ENCODE peak calls at places on chromosome 12, in ten cellular contexts. A, B, D, P, O, J, Q, N, K and Z are unnamed samples. For H3K4me1, the result is how much of the 10 kb centered on the place peaks cover.

GRCh38 chr12:108691995-108692808 is 39.1 kb downstream of the CORO1C start:
- DNase-seq in A (peak), B (no peak), D (no peak), P (no peak), O (no peak), J (no peak), Q (peak), N (no peak), K (no peak), Z (peak)

GRCh38 chr12:121712462-121713256 is at the start of gene TMEM120B:
- DNase-seq in A (peak), B (peak), D (peak), P (no peak), O (peak), J (peak), Q (peak), N (peak), K (peak), Z (peak)

GRCh38 chr12:75656650-75657049 is 145.2 kb upstream of the KRR1 start:
- DNase-seq in A (no peak), B (no peak), D (no peak), P (no peak), O (no peak), J (no peak), Q (no peak), N (no peak), K (no peak), Z (no peak)

GRCh38 chr12:20624718-20625117 is 70.4 kb upstream of the SLCO1C1 start:
- DNase-seq in A (no peak), B (no peak), D (no peak), P (no peak), O (no peak), J (no peak), Q (no peak), N (no peak), K (peak), Z (no peak)

GRCh38 chr12:45655186-45655585 is 74.3 kb upstream of the ARID2 start:
- DNase-seq in A (peak), B (no peak), D (no peak), P (no peak), O (peak), J (no peak), Q (no peak), N (no peak), K (peak), Z (no peak)

GRCh38 chr12:15842106-15842505 is 40.1 kb upstream of the STRAP start:
- DNase-seq in A (no peak), B (no peak), D (no peak), P (no peak), O (no peak), J (no peak), Q (no peak), N (no peak), K (no peak), Z (no peak)

GRCh38 chr12:85835810-85836715 is at the start of gene RASSF9:
- DNase-seq in A (no peak), B (peak), D (peak), P (no peak), O (no peak), J (peak), Q (peak), N (peak), K (no peak), Z (peak)

GRCh38 chr12:6323340-6323994 is 13.0 kb downstream of the PLEKHG6 start:
- DNase-seq in A (no peak), B (no peak), D (no peak), P (no peak), O (peak), J (no peak), Q (peak), N (no peak), K (peak), Z (peak)

GRCh38 chr12:11711675-11712327 is 62.3 kb downstream of the ETV6 start:
- DNase-seq in A (no peak), B (no peak), D (no peak), P (no peak), O (no peak), J (no peak), Q (no peak), N (no peak), K (no peak), Z (no peak)

GRCh38 chr12:80625901-80626300 is 81.5 kb upstream of the MYF6 start:
- DNase-seq in A (no peak), B (no peak), D (no peak), P (no peak), O (no peak), J (no peak), Q (no peak), N (no peak), K (no peak), Z (no peak)

GRCh38 chr12:27631365-27631764 is 64.9 kb upstream of the REP15 start:
- DNase-seq in A (no peak), B (no peak), D (no peak), P (no peak), O (no peak), J (no peak), Q (no peak), N (no peak), K (no peak), Z (no peak)

GRCh38 chr12:79138872-79139271 is 274.3 kb downstream of the SYT1 start:
- DNase-seq in A (no peak), B (no peak), D (no peak), P (no peak), O (no peak), J (no peak), Q (no peak), N (no peak), K (no peak), Z (no peak)

GRCh38 chr12:71640316-71640715 is 23.3 kb downstream of the ZFC3H1 start:
- DNase-seq in A (no peak), B (no peak), D (no peak), P (no peak), O (no peak), J (no peak), Q (no peak), N (peak), K (no peak), Z (no peak)

GRCh38 chr12:68837215-68837614 is 29.2 kb downstream of the MDM2 start:
- DNase-seq in A (no peak), B (no peak), D (no peak), P (no peak), O (no peak), J (no peak), Q (no peak), N (no peak), K (no peak), Z (no peak)

GRCh38 chr12:46472893-46473633 is 100.5 kb upstream of the SLC38A2 start:
- DNase-seq in A (no peak), B (no peak), D (no peak), P (no peak), O (no peak), J (no peak), Q (no peak), N (no peak), K (peak), Z (no peak)

GRCh38 chr12:100675432-100675831 is 101.9 kb downstream of the GAS2L3 start:
- DNase-seq in A (no peak), B (no peak), D (peak), P (no peak), O (no peak), J (no peak), Q (no peak), N (no peak), K (peak), Z (peak)

GRCh38 chr12:22101749-22102243 is 55.8 kb downstream of the CMAS start:
- DNase-seq in A (no peak), B (no peak), D (peak), P (no peak), O (no peak), J (peak), Q (peak), N (no peak), K (no peak), Z (peak)

GRCh38 chr12:12467701-12468218 is 94.9 kb downstream of the DUSP16 start:
- DNase-seq in A (peak), B (no peak), D (no peak), P (no peak), O (no peak), J (no peak), Q (peak), N (peak), K (no peak), Z (no peak)

GRCh38 chr12:104121001-104121400 is 17.0 kb downstream of the NFYB start:
- DNase-seq in A (no peak), B (no peak), D (no peak), P (no peak), O (no peak), J (no peak), Q (no peak), N (no peak), K (no peak), Z (no peak)

GRCh38 chr12:46446645-46447044 is 74.1 kb upstream of the SLC38A2 start:
- DNase-seq in A (no peak), B (no peak), D (no peak), P (no peak), O (no peak), J (no peak), Q (no peak), N (no peak), K (no peak), Z (no peak)

GRCh38 chr12:90173499-90174197 is 465.0 kb upstream of the ATP2B1 start:
- DNase-seq in A (no peak), B (no peak), D (no peak), P (no peak), O (no peak), J (no peak), Q (no peak), N (no peak), K (no peak), Z (no peak)

GRCh38 chr12:102119674-102120563 is at the start of the genes NUP37 and PARPBP:
- DNase-seq in A (peak), B (peak), D (peak), P (peak), O (peak), J (peak), Q (peak), N (peak), K (peak), Z (peak)

GRCh38 chr12:98592825-98593322 is 612 bp upstream of the SLC25A3 start:
- DNase-seq in A (no peak), B (no peak), D (no peak), P (no peak), O (no peak), J (no peak), Q (no peak), N (no peak), K (peak), Z (no peak)

GRCh38 chr12:3328571-3328970 is 162.4 kb upstream of the PRMT8 start:
- DNase-seq in A (no peak), B (no peak), D (no peak), P (no peak), O (no peak), J (no peak), Q (no peak), N (no peak), K (no peak), Z (no peak)

GRCh38 chr12:131060011-131060703 is 106.5 kb downstream of the ADGRD1 start:
- DNase-seq in A (no peak), B (no peak), D (no peak), P (no peak), O (no peak), J (peak), Q (no peak), N (peak), K (no peak), Z (peak)

DNA sequence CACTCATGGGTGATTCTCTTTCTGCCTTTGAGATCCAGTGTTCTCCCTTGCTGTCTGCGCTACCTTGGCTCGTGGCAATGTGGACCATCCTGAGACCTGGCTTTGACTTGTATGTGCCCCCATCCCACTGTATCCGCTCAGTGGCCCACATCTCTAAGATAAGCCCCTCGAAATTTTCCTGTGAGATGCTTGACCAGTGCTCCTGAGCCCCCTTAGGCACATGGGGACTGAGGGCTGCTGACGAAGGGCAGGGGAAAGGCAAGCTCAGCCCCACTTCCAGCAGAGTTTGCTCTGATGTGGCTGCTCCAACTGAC is 1.5 kb upstream of the NINJ2 start:
- DNase-seq in A (no peak), B (no peak), D (no peak), P (no peak), O (no peak), J (no peak), Q (no peak), N (no peak), K (no peak), Z (no peak)
- H3K4me1 ChIP-seq in A (under half), B (under half), D (under half), P (under half), O (under half), J (under half), Q (under half), N (under half), K (under half), Z (under half)

GRCh38 chr12:1365703-1366102 is 228.7 kb downstream of the FBXL14 start:
- DNase-seq in A (no peak), B (no peak), D (no peak), P (no peak), O (no peak), J (no peak), Q (no peak), N (no peak), K (no peak), Z (no peak)
- H3K27ac ChIP-seq in A (no peak), B (no peak), D (no peak), P (no peak), O (no peak), J (no peak), Q (no peak), N (no peak), K (no peak), Z (no peak)

GRCh38 chr12:116528067-116528466 is 31.1 kb upstream of the MAP1LC3B2 start:
- DNase-seq in A (no peak), B (no peak), D (no peak), P (no peak), O (no peak), J (no peak), Q (no peak), N (no peak), K (no peak), Z (no peak)
- H3K4me1 ChIP-seq in A (under half), B (under half), D (under half), P (half or more), O (under half), J (under half), Q (under half), N (under half), K (under half), Z (under half)

DNA sequence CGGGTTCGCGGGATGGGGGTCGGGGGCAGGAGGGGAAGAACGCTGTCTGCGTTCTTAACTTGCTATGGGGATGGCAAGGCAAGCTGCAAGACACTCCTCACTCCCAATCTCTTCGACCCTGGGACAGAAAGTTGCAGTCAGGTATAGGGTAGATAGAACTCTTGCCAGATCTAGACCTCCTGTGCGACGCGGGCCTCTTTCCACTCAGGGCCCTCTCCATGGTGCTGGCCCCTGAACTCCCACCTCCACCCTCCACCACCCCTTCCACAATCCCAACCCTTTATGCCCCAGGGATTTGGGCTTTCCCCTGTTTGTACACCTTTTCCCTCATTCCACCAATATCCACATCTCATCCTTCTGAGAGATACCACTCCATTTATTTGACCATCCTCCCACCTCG is 812 bp downstream of the NABP2 start:
- DNase-seq in A (no peak), B (no peak), D (no peak), P (no peak), O (no peak), J (peak), Q (no peak), N (no peak), K (no peak), Z (no peak)
- H3K27ac ChIP-seq in A (peak), B (peak), D (no peak), P (peak), O (peak), J (peak), Q (peak), N (peak), K (no peak), Z (peak)

GRCh38 chr12:24135158-24135850 is 185.8 kb upstream of the SOX5 start:
- DNase-seq in A (no peak), B (no peak), D (no peak), P (no peak), O (no peak), J (no peak), Q (no peak), N (no peak), K (peak), Z (no peak)
- H3K4me1 ChIP-seq in A (under half), B (under half), D (under half), P (under half), O (under half), J (under half), Q (under half), N (under half), K (under half), Z (under half)

DNA sequence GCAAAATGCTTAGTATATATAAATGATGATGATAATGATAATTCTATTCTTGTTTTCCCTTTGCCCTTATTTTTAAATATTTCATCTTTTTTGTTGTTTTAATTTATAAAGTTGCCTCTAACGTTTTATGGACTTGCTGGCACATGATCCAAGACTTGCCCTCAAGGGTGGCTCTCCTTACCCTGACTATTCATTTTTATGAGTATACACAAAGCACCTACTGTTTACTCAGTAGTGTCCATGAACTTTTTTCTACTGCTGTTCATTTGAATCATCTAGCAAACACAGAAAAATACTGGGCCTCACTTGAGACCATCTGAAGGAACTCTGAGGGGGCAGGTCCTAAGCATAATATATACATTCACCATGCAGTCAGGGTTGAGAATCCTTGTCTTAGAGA is 276.2 kb downstream of the AACS start:
- DNase-seq in A (no peak), B (no peak), D (no peak), P (no peak), O (no peak), J (no peak), Q (no peak), N (no peak), K (no peak), Z (no peak)
- H3K27ac ChIP-seq in A (no peak), B (no peak), D (no peak), P (no peak), O (no peak), J (no peak), Q (no peak), N (no peak), K (no peak), Z (peak)

DNA sequence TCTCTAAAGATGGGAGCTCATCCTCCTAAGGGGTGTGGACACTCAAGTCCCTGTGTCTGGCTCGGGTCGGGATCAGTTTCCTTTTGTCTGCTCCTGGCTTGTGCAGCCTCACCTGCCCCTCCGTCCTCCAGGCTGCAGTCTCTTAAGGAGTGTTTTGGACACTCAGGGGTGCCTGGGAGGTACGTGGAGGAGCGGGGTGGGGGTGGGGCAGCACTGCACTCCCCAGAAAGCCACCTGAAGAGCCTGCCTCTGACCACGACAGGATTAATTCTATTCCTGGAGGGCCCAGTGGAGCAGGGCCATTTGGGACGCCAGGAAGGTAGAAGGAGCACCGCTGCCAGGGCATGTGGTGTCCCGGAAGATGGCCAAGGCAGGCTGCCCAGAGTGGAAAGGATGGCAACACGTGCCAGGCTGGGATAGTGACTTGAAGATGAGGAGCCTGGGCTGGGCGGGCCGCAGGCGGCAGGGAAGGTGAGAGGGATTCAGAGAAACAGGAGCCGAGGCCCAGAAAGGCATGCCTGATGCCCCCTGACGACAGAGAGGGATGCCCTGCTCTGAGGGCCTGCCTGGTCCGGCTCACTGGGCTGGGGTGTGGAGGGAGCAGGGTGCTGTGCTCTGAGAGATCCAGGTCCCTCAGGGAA is 14.8 kb upstream of the LRTM2 start:
- DNase-seq in A (no peak), B (peak), D (no peak), P (no peak), O (no peak), J (peak), Q (peak), N (peak), K (no peak), Z (peak)
- H3K4me1 ChIP-seq in A (under half), B (under half), D (under half), P (under half), O (under half), J (under half), Q (under half), N (under half), K (under half), Z (under half)

DNA sequence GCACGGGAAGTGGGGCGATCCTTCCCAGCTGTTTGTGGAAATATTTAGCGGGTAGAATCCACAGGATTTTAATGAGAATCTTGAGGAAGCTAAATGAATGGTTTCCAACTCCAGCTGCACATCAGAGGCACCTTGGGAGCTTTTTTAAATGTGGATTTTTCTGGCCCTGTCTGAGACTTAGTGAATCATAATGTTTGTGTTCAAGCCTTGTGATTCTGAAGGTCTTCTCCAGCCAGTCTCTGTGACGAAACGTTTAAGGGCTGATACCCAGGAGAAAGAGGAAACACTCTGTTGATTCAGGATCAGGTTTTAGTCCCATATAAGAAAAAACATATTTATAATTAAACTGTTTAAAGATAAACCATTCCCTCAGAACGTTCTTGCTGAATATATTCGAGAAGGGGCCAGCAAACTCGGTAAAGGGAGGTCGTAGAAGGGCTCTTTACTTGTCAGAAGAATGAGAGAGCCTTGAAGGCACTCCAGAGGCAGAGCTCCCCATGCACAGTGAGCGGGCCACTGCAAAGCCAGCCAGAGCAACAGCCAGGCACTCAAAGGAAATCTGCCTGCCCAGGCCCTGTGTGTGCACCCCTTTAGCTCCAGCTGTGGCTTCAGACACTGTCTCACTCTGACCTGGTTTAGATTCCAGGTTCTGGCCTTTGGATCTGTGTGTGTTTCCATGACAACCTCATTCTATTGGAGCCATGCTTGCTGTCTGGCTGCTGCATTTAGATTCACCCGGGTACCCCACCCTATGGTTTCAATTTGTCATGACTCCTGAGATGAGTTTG is 170.1 kb downstream of the CAPZA3 start:
- DNase-seq in A (no peak), B (no peak), D (no peak), P (no peak), O (no peak), J (no peak), Q (no peak), N (no peak), K (no peak), Z (no peak)
- H3K27ac ChIP-seq in A (no peak), B (no peak), D (no peak), P (peak), O (no peak), J (no peak), Q (peak), N (peak), K (no peak), Z (peak)

GRCh38 chr12:54412786-54413185 is 6.3 kb downstream of the ITGA5 start:
- DNase-seq in A (peak), B (no peak), D (no peak), P (no peak), O (no peak), J (no peak), Q (no peak), N (peak), K (no peak), Z (no peak)
- H3K4me1 ChIP-seq in A (half or more), B (under half), D (under half), P (half or more), O (half or more), J (under half), Q (under half), N (under half), K (under half), Z (half or more)